ENCODE peak calls at places on chromosomes 7 and 10, in five cellular contexts. P, C, O, Z and L are unnamed samples.

GRCh38 chr10:5711637-5712036 is 27.0 kb downstream of the TASOR2 start:
- DNase-seq in P (no peak), Z (no peak), O (no peak), C (no peak), L (no peak)

GRCh38 chr10:3397846-3398245 is 225.3 kb upstream of the PITRM1 start:
- DNase-seq in C (no peak), Z (no peak), P (no peak), O (peak), L (no peak)

GRCh38 chr10:110214380-110214826 is 7.0 kb downstream of the MXI1 start:
- DNase-seq in Z (no peak), P (no peak), O (no peak), C (no peak), L (peak)

GRCh38 chr7:87628780-87629569 is 777 bp downstream of the RUNDC3B start:
- DNase-seq in P (no peak), C (peak), Z (peak), O (peak), L (no peak)

GRCh38 chr10:4650572-4650971 is 175.4 kb upstream of the AKR1E2 start:
- DNase-seq in Z (peak), C (no peak), P (peak), O (no peak), L (no peak)

GRCh38 chr7:26013551-26014083 is 138.4 kb upstream of the NFE2L3 start:
- DNase-seq in C (no peak), Z (no peak), P (no peak), O (no peak), L (no peak)

GRCh38 chr10:104689547-104689946 is 48.5 kb downstream of the SORCS3 start:
- DNase-seq in Z (no peak), O (no peak), C (no peak), P (no peak), L (no peak)

GRCh38 chr10:29068984-29069383 is 219.9 kb upstream of the LYZL1 start:
- DNase-seq in C (no peak), P (no peak), O (no peak), Z (no peak), L (no peak)

GRCh38 chr7:18541189-18541870 is 45.8 kb downstream of the HDAC9 start:
- DNase-seq in C (no peak), P (no peak), Z (no peak), O (no peak), L (no peak)

GRCh38 chr7:1558181-1558811 is 2.3 kb upstream of the TMEM184A start:
- DNase-seq in O (no peak), Z (no peak), P (no peak), C (peak), L (no peak)

GRCh38 chr7:79132844-79133451 is 320.5 kb downstream of the MAGI2 start:
- DNase-seq in C (no peak), P (no peak), O (no peak), Z (no peak), L (no peak)

GRCh38 chr7:51467384-51468017 is 150.9 kb upstream of the COBL start:
- DNase-seq in P (no peak), Z (no peak), O (no peak), C (no peak), L (peak)

GRCh38 chr7:97390915-97391593 is 273.6 kb downstream of the SDHAF3 start:
- DNase-seq in P (no peak), Z (no peak), C (no peak), O (no peak), L (no peak)

GRCh38 chr7:100476903-100477870 is 1.8 kb downstream of the TSC22D4 start:
- DNase-seq in P (no peak), C (no peak), Z (peak), O (peak), L (no peak)

GRCh38 chr10:24701447-24701846 is 22.2 kb downstream of the ARHGAP21 start:
- DNase-seq in O (no peak), Z (no peak), C (no peak), P (peak), L (peak)

GRCh38 chr7:29987821-29988317 is 1.7 kb downstream of the SCRN1 start:
- DNase-seq in C (no peak), Z (peak), P (peak), O (peak), L (no peak)

GRCh38 chr10:7102084-7102483 is 308.8 kb downstream of the SFMBT2 start:
- DNase-seq in O (no peak), P (no peak), Z (no peak), C (no peak), L (no peak)

GRCh38 chr7:148697950-148698396 is 730 bp upstream of the CUL1 start:
- DNase-seq in O (no peak), Z (peak), C (no peak), P (no peak), L (no peak)

GRCh38 chr10:70812814-70813213 is 2.9 kb upstream of the SGPL1 start:
- DNase-seq in P (no peak), C (no peak), O (no peak), Z (no peak), L (no peak)

GRCh38 chr10:125002044-125002422 is 60.1 kb downstream of the ZRANB1 start:
- DNase-seq in C (no peak), P (no peak), O (peak), Z (no peak), L (no peak)

GRCh38 chr7:104900525-104900924 is 113.5 kb upstream of the KMT2E start:
- DNase-seq in C (no peak), O (no peak), P (no peak), Z (no peak), L (no peak)

GRCh38 chr7:43204081-43204480 is 91.6 kb downstream of the HECW1 start:
- DNase-seq in O (no peak), C (no peak), P (peak), Z (peak), L (no peak)

GRCh38 chr10:69407621-69408301 is 9.0 kb downstream of the TACR2 start:
- DNase-seq in C (peak), O (peak), Z (no peak), P (no peak), L (peak)
- H3K4me3 ChIP-seq in C (no peak), O (no peak), Z (no peak), P (no peak), L (no peak)

DNA sequence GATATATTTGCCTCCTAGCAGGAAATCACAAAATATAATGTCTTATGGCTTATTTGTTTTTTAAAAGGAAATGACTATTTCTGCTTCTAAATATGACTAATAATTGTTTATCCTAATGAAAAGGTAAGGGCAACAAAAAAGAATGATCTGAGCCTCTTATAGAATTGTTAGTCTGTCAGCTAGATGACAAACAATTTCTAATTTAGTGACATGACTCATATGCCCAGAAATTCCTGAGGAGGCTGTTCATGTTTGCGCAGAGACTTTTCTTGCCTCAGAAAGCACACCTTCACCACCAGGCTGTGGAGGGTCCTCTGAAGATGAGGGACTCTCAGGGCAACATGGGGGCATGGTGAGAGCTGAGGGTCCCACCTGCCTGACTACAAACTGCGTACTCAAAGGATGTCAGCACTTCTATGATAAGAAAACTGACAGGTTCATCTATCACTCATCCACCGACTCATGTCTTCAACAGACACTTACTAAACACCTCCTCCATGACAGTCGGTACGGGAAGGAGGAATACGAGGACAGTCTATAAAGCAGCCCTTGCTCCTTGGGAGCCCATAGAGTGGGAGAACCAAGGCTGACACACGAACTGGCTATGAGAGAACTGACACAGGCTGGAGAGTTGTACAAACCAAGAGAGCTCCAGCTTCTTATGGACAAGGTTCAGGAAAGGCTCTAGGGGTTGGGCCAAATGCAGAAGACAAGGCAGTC is 102.0 kb downstream of the PKD1L1 start:
- DNase-seq in P (peak), C (no peak), Z (peak), O (no peak), L (no peak)
- H3K4me3 ChIP-seq in P (no peak), C (no peak), Z (no peak), O (no peak), L (no peak)

DNA sequence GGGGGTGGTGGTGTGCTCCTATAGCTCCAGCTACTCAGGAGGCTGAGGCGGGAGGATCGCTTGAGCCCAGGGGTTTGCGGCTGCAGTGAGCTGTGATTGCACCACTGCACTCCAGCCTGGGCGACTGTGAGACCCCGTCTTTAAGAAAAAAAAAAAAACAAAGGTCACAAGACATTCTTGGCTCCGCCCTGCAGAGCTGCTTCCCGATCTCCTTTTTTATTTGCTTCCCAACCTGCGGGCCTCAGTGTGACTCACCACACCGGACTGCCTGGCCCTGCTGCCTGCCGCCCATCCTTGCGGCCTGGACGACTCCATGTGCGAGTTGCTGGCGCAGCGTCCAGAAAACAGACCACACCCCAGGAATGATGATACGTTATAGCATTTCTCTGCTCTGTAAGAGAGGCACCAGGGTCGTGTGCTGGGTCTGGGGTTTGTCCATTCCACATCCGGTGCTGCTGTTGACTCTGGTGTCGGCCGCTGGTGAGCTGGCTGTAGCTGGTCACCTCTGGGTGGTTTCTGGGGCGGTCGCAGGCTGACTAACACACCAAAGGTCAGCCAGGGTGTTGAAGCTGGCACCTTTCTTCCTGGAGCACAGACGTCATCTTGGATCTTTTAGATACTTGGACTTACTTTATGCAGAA is 123.6 kb downstream of the TCF7L2 start:
- DNase-seq in C (no peak), P (peak), O (peak), Z (peak), L (no peak)
- H3K4me3 ChIP-seq in C (no peak), P (no peak), O (no peak), Z (no peak), L (no peak)

DNA sequence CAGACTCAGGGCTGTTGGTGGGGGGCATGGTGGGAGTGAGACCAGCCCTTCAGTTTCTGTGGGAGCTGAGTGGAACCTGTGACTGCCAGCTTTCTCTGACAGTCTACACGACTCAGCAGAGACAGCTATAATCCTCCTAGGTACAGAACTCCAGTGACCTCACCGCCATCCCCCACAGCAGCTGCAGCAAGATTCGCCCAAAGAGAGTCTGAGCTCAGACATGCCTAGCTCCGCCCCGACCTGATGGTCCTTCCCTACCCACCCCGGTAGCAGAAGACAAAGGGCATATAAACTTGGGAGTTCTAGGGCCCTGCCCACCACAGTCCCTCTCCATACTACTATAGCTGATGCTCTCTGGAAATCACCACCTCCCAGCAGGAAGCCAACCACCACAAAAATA is 500.1 kb downstream of the ETV1 start:
- DNase-seq in C (no peak), Z (no peak), P (no peak), O (peak), L (no peak)
- H3K4me3 ChIP-seq in C (no peak), Z (no peak), P (no peak), O (no peak), L (no peak)

GRCh38 chr10:71837085-71837827 is 13.8 kb downstream of the PSAP start:
- DNase-seq in O (no peak), P (no peak), C (peak), Z (no peak), L (peak)
- H3K4me3 ChIP-seq in O (no peak), P (no peak), C (no peak), Z (no peak), L (no peak)

GRCh38 chr7:102286237-102287081 is at the start of gene SH2B2:
- DNase-seq in C (peak), O (peak), P (peak), Z (peak), L (no peak)

GRCh38 chr7:102284399-102284798 is 2.3 kb upstream of the SH2B2 start:
- DNase-seq in C (no peak), P (no peak), O (no peak), Z (no peak), L (no peak)

GRCh38 chr7:102285541-102286236 is 979 bp upstream of the SH2B2 start:
- DNase-seq in Z (no peak), C (no peak), O (no peak), P (no peak), L (no peak)

GRCh38 chr7:102283477-102284189 is 3.0 kb upstream of the SH2B2 start:
- DNase-seq in Z (no peak), O (no peak), P (no peak), C (no peak), L (no peak)

DNA sequence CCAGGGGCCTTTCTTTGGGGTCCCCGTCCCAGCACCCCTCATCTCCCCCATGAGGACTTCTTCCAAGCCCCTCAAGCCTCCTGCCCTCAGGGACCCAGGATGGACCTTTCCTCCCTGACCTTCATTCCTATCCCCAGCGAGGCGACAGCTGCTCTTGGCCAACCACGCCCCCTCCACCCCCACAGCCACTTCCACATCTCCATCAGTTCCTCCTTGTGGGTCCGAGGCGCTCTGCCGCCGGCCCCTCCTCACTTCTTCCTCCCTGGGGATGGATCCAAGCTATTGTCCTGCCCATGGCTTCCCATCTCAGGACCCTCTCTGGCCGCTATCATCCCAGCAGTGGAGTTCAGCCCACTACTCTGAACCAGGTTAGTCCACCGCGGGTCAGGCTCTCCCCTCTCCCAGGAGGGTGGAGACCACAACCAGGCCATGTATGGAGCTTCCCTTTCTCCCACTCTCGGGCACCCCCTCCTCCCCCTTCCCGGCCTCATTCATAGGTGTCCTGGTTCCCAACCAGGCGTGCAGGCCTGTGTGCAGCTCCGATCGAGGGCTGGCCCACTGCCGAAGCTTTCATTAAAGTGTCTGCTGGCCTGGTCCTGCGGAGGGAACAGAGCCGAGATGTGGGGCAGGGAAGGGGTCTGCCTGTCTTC is 1.7 kb upstream of the SH2B2 start:
- DNase-seq in P (no peak), O (peak), Z (no peak), C (no peak), L (no peak)
- H3K4me3 ChIP-seq in P (no peak), O (peak), Z (no peak), C (no peak), L (no peak)

GRCh38 chr10:73865459-73866442 is 8.6 kb downstream of the CAMK2G start:
- DNase-seq in C (no peak), P (no peak), Z (no peak), O (peak), L (peak)
- H3K4me3 ChIP-seq in C (no peak), P (no peak), Z (no peak), O (no peak), L (peak)

GRCh38 chr10:34781709-34782108 is 33.4 kb downstream of the PARD3 start:
- DNase-seq in O (no peak), C (no peak), Z (no peak), P (no peak), L (no peak)
- H3K4me3 ChIP-seq in O (no peak), C (no peak), Z (no peak), P (no peak), L (no peak)

GRCh38 chr10:14952851-14953451 is 945 bp downstream of the DCLRE1C start:
- DNase-seq in P (no peak), O (no peak), Z (peak), C (no peak), L (no peak)
- H3K4me3 ChIP-seq in P (peak), O (peak), Z (peak), C (peak), L (peak)